ENCODE peak calls at places on chromosomes 11 and 22, in five cellular contexts. H is dorsolateral prefrontal cortex, O is AG04450, A is HCT116, Z is GM13977. Y is an unnamed sample.

GRCh38 chr22:19970479-19971275 is 29.1 kb upstream of the TXNRD2 start:
- DNase-seq in H (peak; percentile 77), A (no peak), O (no peak), Z (peak; percentile 92), Y (peak; percentile 83)

GRCh38 chr11:131246589-131247164 is 123.7 kb upstream of the NTM start:
- DNase-seq in A (no peak), H (peak; percentile 76), Z (no peak), O (no peak), Y (peak; percentile 21)

GRCh38 chr11:69823641-69824285 is 4.5 kb upstream of the FGF3 start:
- DNase-seq in O (no peak), Z (no peak), H (no peak), A (no peak), Y (no peak)

GRCh38 chr11:74806267-74806666 is 57.6 kb downstream of the RNF169 start:
- DNase-seq in Z (no peak), H (no peak), A (no peak), O (no peak), Y (no peak)

GRCh38 chr11:23859087-23859486 is 637.8 kb upstream of the LUZP2 start:
- DNase-seq in H (no peak), A (no peak), Z (no peak), O (no peak), Y (no peak)

GRCh38 chr11:29231586-29231985 is 785.2 kb downstream of the KCNA4 start:
- DNase-seq in O (no peak), A (no peak), Z (no peak), H (no peak), Y (no peak)

GRCh38 chr11:86978756-86979608 is 23.8 kb upstream of the FZD4 start:
- DNase-seq in Z (peak; percentile 41), A (peak; percentile 21), O (no peak), H (no peak), Y (peak; percentile 8)

GRCh38 chr11:3735827-3736226 is 61.5 kb downstream of the NUP98 start:
- DNase-seq in Z (no peak), H (no peak), O (no peak), A (no peak), Y (no peak)

GRCh38 chr11:17397311-17398002 is 9.0 kb upstream of the KCNJ11 start:
- DNase-seq in O (no peak), H (no peak), A (no peak), Z (no peak), Y (no peak)

GRCh38 chr11:65894034-65894591 is 3.6 kb downstream of the CCDC85B start:
- DNase-seq in A (no peak), Z (no peak), O (no peak), H (no peak), Y (peak; percentile 56)

GRCh38 chr11:35662061-35662648 is 420 bp upstream of the TRIM44 start:
- DNase-seq in A (no peak), O (no peak), Z (peak; percentile 40), H (no peak), Y (peak; percentile 33)

GRCh38 chr11:67507242-67507890 is 596 bp downstream of the CDK2AP2 start:
- DNase-seq in H (peak; percentile 63), A (peak; percentile 74), Z (no peak), O (peak; percentile 29), Y (no peak)

GRCh38 chr11:60193687-60194433 is 11.0 kb upstream of the MS4A6A start:
- DNase-seq in A (peak; percentile 56), Z (peak; percentile 54), H (no peak), O (no peak), Y (peak; percentile 85)

GRCh38 chr22:45310331-45311032 is 748 bp downstream of the FAM118A start:
- DNase-seq in Z (no peak), H (no peak), O (no peak), A (no peak), Y (peak; percentile 42)

GRCh38 chr22:17152340-17152739 is 6.7 kb downstream of the HDHD5 start:
- DNase-seq in O (no peak), A (no peak), Z (no peak), H (no peak), Y (no peak)

GRCh38 chr11:74925281-74925680 is 23.6 kb downstream of the XRRA1 start:
- DNase-seq in Z (no peak), H (no peak), O (no peak), A (no peak), Y (no peak)

GRCh38 chr22:22210375-22210774 is 34.2 kb upstream of the VPREB1 start:
- DNase-seq in Z (peak; percentile 80), O (peak; percentile 20), H (no peak), A (peak; percentile 22), Y (peak; percentile 86)

GRCh38 chr11:19800714-19801519 is 88.3 kb downstream of the NAV2 start:
- DNase-seq in A (no peak), H (no peak), Z (no peak), O (no peak), Y (no peak)
- TF ChIP-seq CTCF in A (peak; percentile 21), H (no peak), Z (no peak), O (peak; percentile 34), Y (no peak)

GRCh38 chr11:57116654-57117053 is 65.1 kb upstream of the LRRC55 start:
- DNase-seq in Z (peak; percentile 7), H (no peak), A (peak; percentile 19), O (peak; percentile 18), Y (peak; percentile 31)
- TF ChIP-seq CTCF in Z (peak; percentile 54), H (peak; percentile 41), A (peak; percentile 59), O (peak; percentile 58), Y (no peak)

GRCh38 chr11:33620423-33621120 is 80.1 kb downstream of the C11orf91 start:
- DNase-seq in H (no peak), O (no peak), Z (no peak), A (no peak), Y (no peak)
- TF ChIP-seq CTCF in H (no peak), O (no peak), Z (no peak), A (no peak), Y (no peak)

GRCh38 chr22:35431483-35432205 is 31.7 kb downstream of the MCM5 start:
- DNase-seq in A (no peak), Z (no peak), O (no peak), H (no peak), Y (no peak)
- TF ChIP-seq CTCF in A (no peak), Z (no peak), O (peak; percentile 10), H (no peak), Y (no peak)

GRCh38 chr22:37624017-37624365 is 15.4 kb downstream of the GGA1 start:
- DNase-seq in Z (no peak), H (no peak), O (no peak), A (no peak), Y (no peak)
- TF ChIP-seq CTCF in Z (no peak), H (no peak), O (no peak), A (no peak), Y (no peak)